ENCODE peak calls at places on chromosomes 2 and 18, in nine cellular contexts. U is activated T-helper 9 cell treated with anti-CD3 and anti-CD28 coated beads, Interleukin-2, amount 50 U/mL, for 16 hours; B is germinal center; F is activated T-cell treated with anti-CD3 and anti-CD28 coated beads for 4 hours; M is SW 1271; W is GM13976; I is GDM1; E is chondrocyte; Z is uterus. V is an unnamed sample.

GRCh38 chr2:68284896-68285295 is 32.6 kb upstream of the PPP3R1 start:
- DNase-seq in F (no peak), U (no peak), B (no peak), I (no peak), W (no peak), E (no peak), Z (peak), M (no peak), V (peak)

GRCh38 chr2:98347298-98348065 is 1.2 kb downstream of the CNGA3 start:
- DNase-seq in Z (no peak), F (no peak), M (no peak), I (no peak), U (no peak), B (no peak), E (no peak), W (no peak), V (no peak)

GRCh38 chr2:211816739-211817138 is 721.9 kb downstream of the ERBB4 start:
- DNase-seq in I (no peak), F (no peak), M (no peak), U (no peak), E (no peak), B (no peak), Z (no peak), W (no peak), V (peak)

GRCh38 chr2:200288670-200289429 is 17.6 kb upstream of the SPATS2L start:
- DNase-seq in I (no peak), Z (no peak), W (no peak), E (no peak), U (no peak), M (no peak), F (no peak), B (no peak), V (peak)

GRCh38 chr2:230443540-230443939 is 27.5 kb downstream of the SP100 start:
- DNase-seq in U (no peak), E (no peak), Z (no peak), M (peak), F (no peak), I (no peak), W (no peak), B (no peak), V (peak)

GRCh38 chr18:54607213-54607934 is 16.3 kb downstream of the DYNAP start:
- DNase-seq in B (no peak), Z (no peak), U (no peak), W (no peak), E (no peak), M (no peak), F (no peak), I (no peak), V (peak)

GRCh38 chr2:129606496-129607270 is 372.8 kb upstream of the RAB6C start:
- DNase-seq in W (no peak), E (no peak), M (no peak), U (no peak), B (no peak), F (no peak), I (no peak), Z (no peak), V (no peak)

GRCh38 chr2:3421053-3421452 is 41.6 kb downstream of the TRAPPC12 start:
- DNase-seq in U (no peak), W (no peak), I (no peak), Z (no peak), B (no peak), M (no peak), E (no peak), F (no peak), V (no peak)

GRCh38 chr2:70887208-70887549 is 48.5 kb upstream of the ATP6V1B1 start:
- DNase-seq in I (no peak), M (no peak), E (no peak), F (no peak), B (no peak), U (no peak), Z (no peak), W (no peak), V (no peak)

GRCh38 chr2:169702979-169703378 is 8.7 kb downstream of the PHOSPHO2 start:
- DNase-seq in B (no peak), E (no peak), W (no peak), M (no peak), Z (no peak), U (no peak), F (no peak), I (no peak), V (no peak)

GRCh38 chr2:43269706-43270105 is 43.3 kb upstream of the ZFP36L2 start:
- DNase-seq in B (no peak), F (no peak), Z (peak), I (no peak), U (no peak), W (peak), M (no peak), E (no peak), V (peak)

GRCh38 chr18:59455728-59456276 is 96.7 kb upstream of the LMAN1 start:
- DNase-seq in I (no peak), E (no peak), M (no peak), B (no peak), Z (no peak), W (no peak), F (no peak), U (no peak), V (no peak)

GRCh38 chr2:96926236-96926635 is 56.4 kb upstream of the SEMA4C start:
- DNase-seq in E (no peak), I (no peak), Z (no peak), F (no peak), B (no peak), M (no peak), W (no peak), U (no peak), V (no peak)

V was measured in renal cortical epithelial cell.